ENCODE peak calls at places on chromosomes 12 and 14, in eight cellular contexts. G is transverse colon, Y is HCT116, O is GM12878, F is suprapubic skin, B is K562, N is GM12891, W is breast epithelium. M is an unnamed sample.

GRCh38 chr12:21989819-21990412 is 48.7 kb upstream of the ABCC9 start:
- DNase-seq in G (no peak), Y (peak), O (no peak), F (no peak), B (no peak), N (no peak), W (no peak), M (no peak)

GRCh38 chr12:8953773-8954402 is 4.4 kb upstream of the M6PR start:
- DNase-seq in G (peak), Y (no peak), O (no peak), F (no peak), B (no peak), N (no peak), W (no peak), M (no peak)

GRCh38 chr14:22556990-22557623 is 31.9 kb downstream of the DAD1 start:
- DNase-seq in G (peak), Y (peak), O (no peak), F (peak), B (peak), N (peak), W (peak), M (peak)

GRCh38 chr12:66901136-66901932 is 222.5 kb upstream of the GRIP1 start:
- DNase-seq in G (no peak), Y (no peak), O (peak), F (no peak), B (no peak), N (peak), W (no peak), M (no peak)

GRCh38 chr12:57452181-57452936 is 2.7 kb upstream of the INHBE start:
- DNase-seq in G (no peak), Y (no peak), O (no peak), F (no peak), B (peak), N (no peak), W (no peak), M (no peak)

GRCh38 chr14:100336618-100337530 is 13.7 kb downstream of the SLC25A47 start:
- DNase-seq in G (no peak), Y (no peak), O (no peak), F (peak), B (no peak), N (no peak), W (no peak), M (peak)

GRCh38 chr12:118418385-118419057 is 42.2 kb downstream of the SUDS3 start:
- DNase-seq in G (no peak), Y (no peak), O (no peak), F (no peak), B (no peak), N (no peak), W (no peak), M (no peak)

GRCh38 chr12:64825143-64826011 is 930 bp downstream of the TBC1D30 start:
- DNase-seq in G (no peak), Y (no peak), O (no peak), F (no peak), B (no peak), N (peak), W (no peak), M (no peak)

GRCh38 chr14:78543433-78543832 is 373.3 kb downstream of the NRXN3 start:
- DNase-seq in G (no peak), Y (no peak), O (no peak), F (no peak), B (no peak), N (no peak), W (no peak), M (no peak)

GRCh38 chr14:35401853-35402252 is 2.7 kb downstream of the NFKBIA start:
- DNase-seq in G (no peak), Y (no peak), O (no peak), F (no peak), B (no peak), N (no peak), W (no peak), M (no peak)
- TF ChIP-seq POLR2A in G (no peak), Y (no peak), O (no peak), F (no peak), B (no peak), N (no peak), W (no peak), M (peak)

GRCh38 chr14:76904100-76904739 is 78.0 kb downstream of the LRRC74A start:
- DNase-seq in G (peak), Y (no peak), O (no peak), F (no peak), B (no peak), N (no peak), W (no peak), M (no peak)
- TF ChIP-seq POLR2AphosphoS5 in G (peak), Y (no peak), O (no peak), F (peak), B (no peak), N (no peak), W (peak), M (no peak)

DNA sequence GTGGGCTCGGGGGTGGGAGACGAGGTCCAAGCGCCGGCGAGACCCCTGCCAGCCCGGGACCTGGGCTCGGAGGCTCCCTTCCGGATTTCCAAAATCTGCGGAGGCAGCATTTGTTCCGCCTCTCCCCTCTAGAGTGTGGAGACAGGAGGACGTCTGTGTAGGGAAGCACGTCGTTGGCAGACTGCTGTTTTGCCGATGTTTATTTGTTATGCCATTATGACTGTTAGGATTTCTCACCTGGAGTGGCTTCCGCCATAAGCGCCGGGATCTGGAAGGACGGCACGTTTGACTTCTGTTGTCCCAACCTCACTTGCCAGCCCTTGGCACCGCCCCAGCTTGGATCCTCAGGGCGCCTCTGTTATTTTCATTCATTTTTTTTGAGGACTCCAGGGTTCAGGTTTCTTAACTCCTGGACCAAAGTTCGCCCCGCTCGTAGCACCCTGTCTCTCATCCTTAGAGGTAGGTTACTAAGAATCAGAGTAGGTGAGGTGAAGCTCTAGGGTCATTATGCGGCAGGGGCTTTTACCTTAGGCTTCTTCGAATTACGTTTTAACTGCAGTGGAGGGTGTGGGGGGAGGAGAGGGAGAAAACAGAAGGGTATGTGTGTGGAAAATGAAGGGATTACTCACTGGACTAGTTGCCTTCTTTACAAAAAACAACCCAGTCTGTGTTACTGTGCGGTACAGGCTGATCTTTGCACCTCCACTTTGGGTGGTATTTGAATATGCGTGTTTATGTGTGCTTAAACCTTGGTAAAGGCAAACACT is 547 bp upstream of the PYGL start:
- DNase-seq in G (peak), Y (peak), O (no peak), F (peak), B (peak), N (no peak), W (peak), M (no peak)
- TF ChIP-seq POLR2A in G (no peak), Y (no peak), O (no peak), F (no peak), B (no peak), N (no peak), W (no peak), M (no peak)

GRCh38 chr14:54804720-54805060 is 97.9 kb downstream of the GCH1 start:
- DNase-seq in G (no peak), Y (no peak), O (no peak), F (no peak), B (no peak), N (no peak), W (no peak), M (no peak)

GRCh38 chr14:54805080-54805479 is 97.5 kb downstream of the GCH1 start:
- DNase-seq in G (no peak), Y (no peak), O (no peak), F (no peak), B (no peak), N (no peak), W (no peak), M (no peak)

GRCh38 chr14:54803926-54804719 is 98.5 kb downstream of the GCH1 start:
- DNase-seq in G (no peak), Y (no peak), O (no peak), F (no peak), B (no peak), N (no peak), W (no peak), M (no peak)

GRCh38 chr14:54806616-54807015 is 96.0 kb downstream of the GCH1 start:
- DNase-seq in G (no peak), Y (no peak), O (no peak), F (no peak), B (no peak), N (no peak), W (no peak), M (no peak)

DNA sequence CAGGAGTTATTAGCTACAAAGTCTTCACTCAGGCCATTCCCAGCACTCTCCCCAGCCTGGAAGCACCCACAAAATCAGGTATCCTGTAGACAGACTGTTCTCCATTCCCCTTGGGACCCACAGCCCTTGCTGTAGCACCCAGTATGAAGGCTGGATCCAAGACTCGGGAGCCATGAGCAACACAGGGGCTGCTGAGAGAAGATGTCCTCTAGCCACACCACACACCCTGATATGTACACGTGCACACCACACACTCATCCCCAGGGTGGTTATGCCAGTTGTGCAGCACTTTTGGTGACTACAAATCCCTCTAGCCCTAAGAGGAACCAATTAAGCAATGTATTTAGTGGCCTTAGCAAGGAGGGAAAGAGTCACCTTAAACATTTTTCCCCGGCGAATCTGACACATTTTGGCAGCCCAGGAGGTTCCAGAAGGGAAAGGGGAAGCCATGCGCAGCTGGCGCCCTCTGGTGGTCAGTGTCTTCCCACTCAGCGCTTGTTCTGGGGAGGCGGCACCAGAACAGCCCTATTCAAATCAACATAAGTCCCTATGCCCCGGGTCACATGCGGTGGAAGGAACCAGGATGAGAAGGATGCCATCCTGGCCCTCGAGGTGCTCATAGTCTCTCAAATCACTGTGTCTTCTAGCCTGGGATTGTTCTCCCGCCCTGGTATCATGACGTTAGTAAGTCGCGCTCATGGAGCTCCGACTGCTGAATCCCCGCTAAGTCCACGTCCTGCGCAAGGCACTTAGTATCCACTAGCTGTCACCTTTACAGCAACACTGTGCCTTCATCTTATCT is 96.9 kb downstream of the GCH1 start:
- DNase-seq in G (peak), Y (peak), O (peak), F (peak), B (peak), N (peak), W (peak), M (peak)
- TF ChIP-seq POLR2AphosphoS5 in G (no peak), Y (no peak), O (no peak), F (no peak), B (no peak), N (no peak), W (no peak), M (no peak)

DNA sequence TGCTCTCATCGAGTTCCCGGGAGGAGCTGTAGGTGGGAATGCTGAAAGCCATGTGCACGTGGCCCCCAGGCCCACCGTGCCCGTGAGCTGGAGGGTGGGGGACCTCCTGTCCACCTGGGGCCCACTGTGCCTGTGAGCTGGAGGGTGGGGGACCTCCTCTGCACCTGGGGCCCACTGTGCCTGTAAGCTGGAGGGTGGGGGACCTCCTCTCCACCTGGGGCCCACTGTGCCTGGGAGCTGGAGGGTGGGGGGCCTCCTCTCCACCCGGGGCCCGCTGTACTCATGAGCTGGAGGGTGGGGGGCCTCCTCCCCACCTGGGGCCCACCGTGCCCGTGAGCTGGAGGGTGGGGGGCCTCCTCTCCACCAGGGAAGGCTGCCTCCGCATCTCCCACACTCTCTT is 13.9 kb upstream of the NUDT14 start:
- DNase-seq in G (no peak), Y (no peak), O (no peak), F (no peak), B (no peak), N (no peak), W (no peak), M (no peak)
- TF ChIP-seq POLR2A in G (no peak), Y (no peak), O (no peak), F (no peak), B (no peak), N (no peak), W (no peak), M (no peak)

DNA sequence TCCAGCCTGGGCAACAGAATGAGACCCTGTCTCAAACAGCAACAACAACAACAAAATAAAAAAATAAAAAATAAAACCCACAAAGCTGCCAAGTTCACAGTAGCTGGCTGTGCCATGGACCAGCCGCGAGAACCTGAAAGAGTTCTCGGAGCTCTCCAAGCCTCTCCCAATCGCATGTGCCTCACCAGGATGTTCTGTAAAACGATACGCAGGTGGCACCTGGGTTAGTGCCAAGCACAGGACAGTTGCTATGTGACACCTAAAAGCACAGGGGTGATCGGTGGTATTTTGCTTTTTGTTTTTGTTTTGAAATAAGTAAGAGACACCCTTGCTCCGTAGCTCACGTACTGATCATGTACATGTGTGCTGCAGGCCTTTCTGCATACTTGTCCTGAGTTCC is 52.4 kb downstream of the RFLNA start:
- DNase-seq in G (no peak), Y (no peak), O (no peak), F (no peak), B (no peak), N (no peak), W (no peak), M (no peak)
- TF ChIP-seq POLR2AphosphoS5 in G (no peak), Y (no peak), O (no peak), F (no peak), B (no peak), N (no peak), W (no peak), M (no peak)

M was measured in GM12892.